ENCODE peak calls at places on chromosomes 12 and 14, in eight cellular contexts. A is AG08395, Z is H7, U is trophoblast cell, Y is SW 1271, E is NCI-H1092, P is left ventricle myocardium inferior, K is small intestine. V is an unnamed sample.

GRCh38 chr14:63993992-63994391 is 141.2 kb downstream of the SYNE2 start:
- DNase-seq in Y (no peak), A (no peak), U (no peak), P (no peak), K (peak), Z (no peak), E (no peak), V (no peak)

GRCh38 chr12:109301643-109302176 is 7.4 kb downstream of the FOXN4 start:
- DNase-seq in A (no peak), K (no peak), Y (no peak), U (no peak), P (no peak), Z (peak), E (no peak), V (no peak)

GRCh38 chr14:103528158-103528511 is 861 bp upstream of the TRMT61A start:
- DNase-seq in Y (no peak), P (no peak), K (peak), U (no peak), E (no peak), A (no peak), Z (no peak), V (peak)

GRCh38 chr12:131084341-131085011 is 130.8 kb downstream of the ADGRD1 start:
- DNase-seq in U (no peak), K (no peak), E (no peak), A (no peak), Z (no peak), P (no peak), Y (no peak), V (no peak)

GRCh38 chr12:57236925-57237652 is 7.6 kb downstream of the SHMT2 start:
- DNase-seq in P (peak), Y (no peak), U (no peak), E (no peak), A (no peak), Z (peak), K (no peak), V (no peak)

GRCh38 chr12:43338848-43339526 is 213.0 kb downstream of the ADAMTS20 start:
- DNase-seq in U (peak), P (no peak), A (peak), Z (peak), Y (peak), E (no peak), K (peak), V (no peak)

GRCh38 chr12:105946541-105946940 is 192.2 kb downstream of the NUAK1 start:
- DNase-seq in K (no peak), P (peak), A (no peak), Z (no peak), E (no peak), U (no peak), Y (no peak), V (no peak)

GRCh38 chr12:6850796-6851152 is 312 bp downstream of the CDCA3 start:
- DNase-seq in E (no peak), K (peak), U (no peak), Z (peak), A (no peak), P (no peak), Y (no peak), V (no peak)

GRCh38 chr12:49332441-49332861 is 4.5 kb downstream of the C1QL4 start:
- DNase-seq in K (no peak), Y (no peak), U (no peak), P (no peak), Z (no peak), E (no peak), A (no peak), V (no peak)

GRCh38 chr12:50689437-50689836 is 74.5 kb upstream of the ATF1 start:
- DNase-seq in K (no peak), E (no peak), Z (no peak), P (no peak), U (no peak), Y (no peak), A (no peak), V (no peak)

GRCh38 chr14:106396999-106397398 is 870.6 kb downstream of the TMEM121 start:
- DNase-seq in Z (no peak), A (no peak), P (no peak), E (no peak), U (no peak), K (no peak), Y (no peak), V (no peak)

GRCh38 chr12:115337693-115338543 is 653.9 kb upstream of the TBX3 start:
- DNase-seq in U (peak), Z (no peak), Y (no peak), K (peak), P (peak), A (peak), E (no peak), V (peak)

GRCh38 chr12:50764116-50764860 is 387 bp downstream of the ATF1 start:
- DNase-seq in Y (peak), P (no peak), E (no peak), U (peak), Z (peak), A (peak), K (no peak), V (no peak)

GRCh38 chr14:21066882-21067502 is 3.1 kb upstream of the ARHGEF40 start:
- DNase-seq in U (no peak), P (no peak), Y (no peak), E (no peak), K (no peak), A (no peak), Z (peak), V (no peak)

GRCh38 chr14:92122351-92122677 is 545 bp downstream of the CPSF2 start:
- DNase-seq in A (peak), E (no peak), P (no peak), Y (no peak), Z (no peak), U (peak), K (peak), V (peak)

GRCh38 chr14:54364555-54365415 is 32.0 kb upstream of the CDKN3 start:
- DNase-seq in Z (no peak), K (no peak), E (no peak), U (peak), A (peak), P (peak), Y (no peak), V (no peak)

GRCh38 chr14:58907803-58908202 is 270.0 kb downstream of the DACT1 start:
- DNase-seq in Y (no peak), K (no peak), U (no peak), E (no peak), A (no peak), Z (no peak), P (no peak), V (no peak)

GRCh38 chr12:130780880-130781575 is 58.0 kb downstream of the STX2 start:
- DNase-seq in A (no peak), Z (peak), E (no peak), P (no peak), K (no peak), Y (no peak), U (no peak), V (peak)

GRCh38 chr14:90518941-90519256 is 122.1 kb downstream of the CALM1 start:
- DNase-seq in Z (peak), A (no peak), U (peak), Y (no peak), K (peak), P (no peak), E (no peak), V (no peak)

GRCh38 chr12:6938353-6939186 is 5.0 kb upstream of the RNU7-1 start:
- DNase-seq in Z (no peak), Y (no peak), A (no peak), K (no peak), U (no peak), P (no peak), E (no peak), V (no peak)

GRCh38 chr12:115245005-115245404 is 561.0 kb upstream of the TBX3 start:
- DNase-seq in Y (no peak), E (no peak), K (no peak), U (no peak), A (no peak), P (no peak), Z (no peak), V (no peak)

GRCh38 chr12:51082561-51083139 is 746 bp downstream of the CSRNP2 start:
- DNase-seq in Y (no peak), P (no peak), U (peak), K (peak), E (no peak), Z (no peak), A (peak), V (no peak)

GRCh38 chr12:132021031-132021871 is 71.5 kb downstream of the EP400 start:
- DNase-seq in K (no peak), E (no peak), P (no peak), A (no peak), Y (no peak), Z (peak), U (no peak), V (no peak)

GRCh38 chr14:67391266-67391665 is 20.7 kb downstream of the PLEK2 start:
- DNase-seq in P (no peak), Y (no peak), Z (no peak), K (no peak), U (peak), E (no peak), A (no peak), V (no peak)

GRCh38 chr12:58933068-58933681 is 12.9 kb upstream of the LRIG3 start:
- DNase-seq in Z (no peak), P (no peak), A (no peak), K (no peak), Y (no peak), E (no peak), U (no peak), V (no peak)

GRCh38 chr12:64824500-64825142 is at the start of gene TBC1D30:
- DNase-seq in U (no peak), A (peak), P (no peak), Z (peak), Y (no peak), E (peak), K (peak), V (peak)

GRCh38 chr12:56137853-56138571 is 9.9 kb downstream of the ESYT1 start:
- DNase-seq in K (no peak), U (no peak), Z (no peak), E (no peak), P (no peak), Y (no peak), A (no peak), V (no peak)

GRCh38 chr14:72524230-72524629 is 369.7 kb downstream of the DPF3 start:
- DNase-seq in K (no peak), Y (no peak), U (no peak), P (no peak), E (no peak), A (no peak), Z (no peak), V (no peak)

GRCh38 chr14:34629657-34630529 is at the start of gene SNX6:
- DNase-seq in Y (peak), E (peak), A (peak), U (peak), K (peak), P (peak), Z (peak), V (peak)

GRCh38 chr12:753401-754237 is 1.2 kb downstream of the WNK1 start:
- DNase-seq in P (peak), Z (peak), A (peak), E (peak), K (peak), U (peak), Y (no peak), V (peak)

V was measured in occipital lobe.